ENCODE peak calls at places on chromosomes 4 and X, in six cellular contexts. K is heart left ventricle; Y is stimulated activated CD4-positive, alpha-beta T cell treated with anti-CD3 and anti-CD28 coated beads, TNF-alpha, amount 100 ng/mL, for 4 hours; R is NCI-H1092 treated with DMSO at 0.1 percent for 48 hours; I is left ventricle myocardium superior; H is CD8-positive, alpha-beta memory T cell. B is an unnamed sample.

GRCh38 chr4:124018383-124019317 is 622.1 kb downstream of the SPRY1 start:
- DNase-seq in K (peak; percentile 70), Y (no peak), R (no peak), I (peak; percentile 50), H (no peak), B (peak; percentile 80)

GRCh38 chrX:65537229-65537628 is 2.6 kb upstream of the LAS1L start:
- DNase-seq in K (no peak), Y (no peak), R (no peak), I (no peak), H (no peak), B (no peak)

GRCh38 chr4:151922306-151922705 is 161.5 kb upstream of the GATB start:
- DNase-seq in K (no peak), Y (no peak), R (no peak), I (no peak), H (no peak), B (no peak)

GRCh38 chr4:1194028-1194900 is 21.9 kb upstream of the SPON2 start:
- DNase-seq in K (peak; percentile 87), Y (no peak), R (peak; percentile 16), I (peak; percentile 89), H (no peak), B (peak; percentile 94)

GRCh38 chrX:103461156-103461555 is 58.1 kb downstream of the RAB40A start:
- DNase-seq in K (no peak), Y (no peak), R (no peak), I (no peak), H (no peak), B (no peak)

GRCh38 chrX:130174051-130174704 is 2.4 kb downstream of the RAB33A start:
- DNase-seq in K (no peak), Y (no peak), R (no peak), I (peak; percentile 41), H (no peak), B (peak; percentile 81)

GRCh38 chr4:108571027-108571569 is 49.3 kb upstream of the RPL34 start:
- DNase-seq in K (no peak), Y (no peak), R (no peak), I (no peak), H (no peak), B (no peak)

GRCh38 chr4:5708829-5709680 is 696 bp upstream of the EVC2 start:
- DNase-seq in K (peak; percentile 64), Y (no peak), R (peak; percentile 16), I (peak; percentile 41), H (no peak), B (peak; percentile 61)

GRCh38 chrX:65697915-65698796 is 30.7 kb downstream of the MSN start:
- DNase-seq in K (peak; percentile 69), Y (peak; percentile 12), R (no peak), I (peak; percentile 61), H (peak; percentile 83), B (peak; percentile 82)

GRCh38 chrX:36908801-36909403 is 99.3 kb upstream of the FAM47C start:
- DNase-seq in K (no peak), Y (no peak), R (peak; percentile 7), I (no peak), H (no peak), B (no peak)

GRCh38 chrX:66021407-66021757 is 18.5 kb downstream of the VSIG4 start:
- DNase-seq in K (no peak), Y (no peak), R (no peak), I (no peak), H (no peak), B (no peak)

GRCh38 chrX:31497086-31497485 is 425.2 kb upstream of the FTHL17 start:
- DNase-seq in K (no peak), Y (no peak), R (no peak), I (no peak), H (no peak), B (no peak)

GRCh38 chr4:108058685-108059440 is 69.2 kb downstream of the HADH start:
- DNase-seq in K (no peak), Y (no peak), R (no peak), I (no peak), H (no peak), B (no peak)

GRCh38 chrX:133985164-133986007 is at the start of gene GPC3:
- DNase-seq in K (peak; percentile 51), Y (peak; percentile 32), R (peak; percentile 81), I (peak; percentile 42), H (no peak), B (peak; percentile 35)

B was measured in right cardiac atrium.